ENCODE peak calls at places on chromosomes 13 and 19, in ten cellular contexts. N, H, B, O, W, J, Y, F, T and U are unnamed samples.

GRCh38 chr19:18239303-18239702 is 13.1 kb upstream of the PDE4C start:
- DNase-seq in H (peak), J (no peak), O (no peak), F (no peak), Y (peak), T (no peak), N (no peak), B (no peak), W (no peak), U (no peak)

GRCh38 chr13:95536629-95537241 is 15.8 kb upstream of the CLDN10 start:
- DNase-seq in N (peak), O (no peak), Y (no peak), H (no peak), T (no peak), F (no peak), W (no peak), B (no peak), J (no peak), U (no peak)

GRCh38 chr13:94061316-94061715 is 418.2 kb downstream of the DCT start:
- DNase-seq in N (no peak), W (no peak), T (no peak), J (no peak), F (no peak), Y (no peak), O (no peak), B (no peak), H (no peak), U (no peak)

GRCh38 chr13:51330741-51331140 is 8.8 kb upstream of the SERPINE3 start:
- DNase-seq in B (no peak), W (no peak), F (peak), J (no peak), T (no peak), Y (no peak), H (no peak), O (no peak), N (no peak), U (no peak)

GRCh38 chr19:45947926-45948325 is 25.7 kb downstream of the NOVA2 start:
- DNase-seq in T (no peak), F (no peak), H (no peak), Y (no peak), O (no peak), W (no peak), B (no peak), N (no peak), J (no peak), U (no peak)

GRCh38 chr19:13717194-13717643 is 47.1 kb upstream of the MRI1 start:
- DNase-seq in Y (no peak), N (no peak), W (no peak), J (no peak), O (no peak), B (no peak), T (no peak), F (no peak), H (no peak), U (no peak)

GRCh38 chr13:103716689-103717088 is 650.5 kb upstream of the SLC10A2 start:
- DNase-seq in H (no peak), T (no peak), N (no peak), F (no peak), B (no peak), W (no peak), O (no peak), J (no peak), Y (no peak), U (no peak)

GRCh38 chr19:46271488-46272197 is 25.2 kb upstream of the HIF3A start:
- DNase-seq in F (no peak), O (no peak), T (no peak), B (no peak), W (no peak), N (no peak), H (no peak), J (no peak), Y (peak), U (no peak)

GRCh38 chr19:58522709-58523108 is 3.1 kb upstream of the ZBTB45 start:
- DNase-seq in T (no peak), W (no peak), O (no peak), H (no peak), N (no peak), F (no peak), Y (no peak), J (no peak), B (no peak), U (no peak)

GRCh38 chr13:24172071-24172470 is 11.6 kb downstream of the SPATA13 start:
- DNase-seq in O (no peak), Y (no peak), J (no peak), T (no peak), N (no peak), W (no peak), B (no peak), H (no peak), F (no peak), U (no peak)

GRCh38 chr13:99267927-99268326 is 9.7 kb upstream of the GPR18 start:
- DNase-seq in N (no peak), W (no peak), B (no peak), H (no peak), Y (no peak), T (no peak), F (no peak), O (no peak), J (no peak), U (no peak)

GRCh38 chr19:45293682-45294081 is 29.0 kb downstream of the CKM start:
- DNase-seq in Y (no peak), J (no peak), O (no peak), F (no peak), H (no peak), N (no peak), W (no peak), B (peak), T (no peak), U (no peak)

GRCh38 chr19:53520163-53520546 is 17.8 kb upstream of the ZNF331 start:
- DNase-seq in J (no peak), T (peak), F (no peak), Y (no peak), B (no peak), W (no peak), O (no peak), H (no peak), N (no peak), U (no peak)

GRCh38 chr19:27752530-27753184 is 1460.3 kb downstream of the UQCRFS1 start:
- DNase-seq in Y (no peak), O (no peak), N (no peak), H (no peak), T (no peak), W (no peak), J (no peak), F (no peak), B (no peak), U (no peak)

GRCh38 chr19:29596885-29597525 is 9.1 kb upstream of the POP4 start:
- DNase-seq in J (no peak), Y (no peak), N (peak), W (no peak), F (no peak), H (peak), T (no peak), O (no peak), B (no peak), U (no peak)

GRCh38 chr19:9786342-9786741 is 17.8 kb upstream of the ZNF846 start:
- DNase-seq in H (no peak), Y (no peak), W (no peak), F (no peak), T (no peak), O (no peak), N (no peak), J (no peak), B (no peak), U (no peak)

GRCh38 chr13:40819797-40820315 is 30.4 kb downstream of the SLC25A15 start:
- DNase-seq in N (no peak), J (no peak), W (no peak), T (no peak), B (no peak), H (no peak), Y (no peak), F (no peak), O (no peak), U (no peak)

GRCh38 chr19:2820112-2820702 is 539 bp downstream of the ZNF554 start:
- DNase-seq in F (no peak), H (peak), T (no peak), O (no peak), J (peak), B (no peak), N (no peak), W (no peak), Y (no peak), U (peak)

GRCh38 chr13:113901231-113901630 is 37.4 kb upstream of the GAS6 start:
- DNase-seq in Y (no peak), W (no peak), O (no peak), H (no peak), F (no peak), N (no peak), T (no peak), J (no peak), B (no peak), U (no peak)

GRCh38 chr13:113400621-113401451 is 36.9 kb upstream of the GRTP1 start:
- DNase-seq in N (no peak), F (no peak), O (no peak), J (no peak), Y (no peak), W (no peak), H (no peak), B (no peak), T (no peak), U (no peak)